ENCODE peak calls at places on chromosomes 16 and 17, in four cellular contexts. A is mucosa of descending colon, J is prostate gland, H is cardiac muscle cell. Q is an unnamed sample.

GRCh38 chr17:34126496-34126895 is 128.6 kb upstream of the CCL2 start:
- DNase-seq in H (no peak), A (no peak), J (no peak), Q (no peak)

GRCh38 chr17:73072254-73072962 is 20.1 kb downstream of the SLC39A11 start:
- DNase-seq in H (no peak), A (no peak), J (no peak), Q (no peak)

GRCh38 chr17:5254903-5255521 is 20.4 kb upstream of the SCIMP start:
- DNase-seq in J (no peak), H (no peak), A (no peak), Q (peak)

GRCh38 chr17:45020354-45021138 is 30.9 kb downstream of the DCAKD start:
- DNase-seq in A (no peak), H (no peak), J (peak), Q (no peak)

GRCh38 chr16:48445782-48446533 is 60.7 kb upstream of the SIAH1 start:
- DNase-seq in J (no peak), H (no peak), A (no peak), Q (no peak)

GRCh38 chr16:66928702-66929388 is 3.5 kb upstream of the RRAD start:
- DNase-seq in A (no peak), J (no peak), H (peak), Q (no peak)

GRCh38 chr17:64420143-64420670 is 28.7 kb upstream of the MILR1 start:
- DNase-seq in J (peak), A (no peak), H (peak), Q (peak)

GRCh38 chr16:65988019-65988418 is 378.5 kb upstream of the CDH5 start:
- DNase-seq in A (no peak), H (no peak), J (no peak), Q (no peak)

GRCh38 chr16:49019081-49019633 is 262.5 kb downstream of the CBLN1 start:
- DNase-seq in H (peak), J (no peak), A (no peak), Q (no peak)

GRCh38 chr17:19347323-19348080 is 15.0 kb downstream of the B9D1 start:
- DNase-seq in H (no peak), A (peak), J (no peak), Q (no peak)

GRCh38 chr16:72985148-72985882 is 62.6 kb downstream of the ZFHX3 start:
- DNase-seq in A (no peak), J (no peak), H (peak), Q (no peak)

GRCh38 chr17:45950888-45951287 is 48.2 kb upstream of the STH start:
- DNase-seq in A (no peak), H (no peak), J (no peak), Q (no peak)

DNA sequence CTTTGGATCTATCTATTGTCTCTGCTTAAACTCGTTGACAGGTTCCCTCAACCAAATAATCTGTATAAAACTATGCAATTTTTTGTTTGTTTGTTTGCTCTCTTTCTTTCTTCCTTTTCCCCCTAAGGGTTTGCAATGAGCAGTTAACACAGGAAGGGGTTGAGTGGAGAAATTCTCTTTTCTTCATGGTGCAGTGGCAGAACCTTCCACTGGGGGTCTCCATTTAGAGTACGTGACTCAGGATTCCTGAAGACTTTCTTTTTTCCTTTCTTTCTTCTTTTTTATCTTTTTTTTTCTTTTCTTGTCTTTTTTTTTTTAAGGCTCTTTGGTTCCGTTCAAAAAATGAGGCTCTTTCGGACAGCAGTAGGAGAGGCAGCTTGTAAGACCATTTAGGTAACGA is 19.5 kb upstream of the RBFOX1 start:
- DNase-seq in A (no peak), J (no peak), H (peak), Q (no peak)
- TF ChIP-seq CTCF in A (no peak), J (no peak), H (no peak), Q (peak)

GRCh38 chr16:52581530-52581929 is 34.6 kb upstream of the TOX3 start:
- DNase-seq in A (no peak), H (no peak), J (no peak), Q (no peak)
- TF ChIP-seq CTCF in A (no peak), H (no peak), J (no peak), Q (peak)

GRCh38 chr16:87572959-87573358 is 29.3 kb upstream of the JPH3 start:
- DNase-seq in H (no peak), A (no peak), J (no peak), Q (no peak)
- TF ChIP-seq CTCF in H (no peak), A (no peak), J (no peak), Q (no peak)

GRCh38 chr17:50620237-50620636 is 14.4 kb upstream of the ABCC3 start:
- DNase-seq in H (no peak), A (no peak), J (no peak), Q (no peak)
- TF ChIP-seq CTCF in H (no peak), A (no peak), J (no peak), Q (no peak)

Q was measured in GM13977.